ENCODE peak calls at places on chromosomes 12 and 14, in ten cellular contexts. H, R, J, N, O, S, W, G, B and Y are unnamed samples.

GRCh38 chr14:97410667-97411286 is 613.6 kb downstream of the VRK1 start:
- DNase-seq in H (no peak), R (no peak), J (no peak), N (no peak), O (no peak), S (peak), W (no peak), G (no peak), B (no peak), Y (no peak)

GRCh38 chr12:121162985-121163384 is 30.3 kb downstream of the P2RX7 start:
- DNase-seq in H (no peak), R (no peak), J (no peak), N (no peak), O (no peak), S (no peak), W (no peak), G (no peak), B (no peak), Y (no peak)

GRCh38 chr14:74518221-74518620 is 24.7 kb downstream of the ISCA2 start:
- DNase-seq in H (peak), R (no peak), J (no peak), N (no peak), O (no peak), S (no peak), W (no peak), G (no peak), B (no peak), Y (no peak)

GRCh38 chr14:105437723-105438500 is 18.3 kb downstream of the MTA1 start:
- DNase-seq in H (no peak), R (no peak), J (no peak), N (no peak), O (no peak), S (no peak), W (no peak), G (no peak), B (no peak), Y (no peak)

GRCh38 chr12:56461235-56462159 is 6.9 kb upstream of the SPRYD4 start:
- DNase-seq in H (peak), R (no peak), J (no peak), N (peak), O (peak), S (no peak), W (peak), G (peak), B (peak), Y (no peak)

GRCh38 chr14:92929689-92930608 is 7.0 kb downstream of the CHGA start:
- DNase-seq in H (no peak), R (no peak), J (no peak), N (no peak), O (no peak), S (no peak), W (no peak), G (no peak), B (no peak), Y (no peak)

GRCh38 chr14:95818581-95818980 is 58.1 kb upstream of the TUNAR start:
- DNase-seq in H (no peak), R (no peak), J (no peak), N (no peak), O (no peak), S (no peak), W (no peak), G (no peak), B (no peak), Y (no peak)

GRCh38 chr12:59823535-59823934 is 227.7 kb downstream of the SLC16A7 start:
- DNase-seq in H (no peak), R (no peak), J (no peak), N (peak), O (peak), S (no peak), W (peak), G (no peak), B (no peak), Y (no peak)

GRCh38 chr14:51596473-51596870 is 55.2 kb upstream of the FRMD6 start:
- DNase-seq in H (no peak), R (peak), J (peak), N (no peak), O (no peak), S (no peak), W (no peak), G (no peak), B (no peak), Y (no peak)

GRCh38 chr12:96285158-96285557 is 91.0 kb downstream of the ELK3 start:
- DNase-seq in H (no peak), R (no peak), J (no peak), N (no peak), O (no peak), S (no peak), W (no peak), G (no peak), B (no peak), Y (peak)

GRCh38 chr14:65164068-65164824 is 61.9 kb upstream of the MAX start:
- DNase-seq in H (peak), R (peak), J (peak), N (peak), O (peak), S (peak), W (peak), G (peak), B (peak), Y (peak)

GRCh38 chr12:54861927-54862326 is 7.6 kb downstream of the MUCL1 start:
- DNase-seq in H (no peak), R (no peak), J (no peak), N (no peak), O (no peak), S (no peak), W (no peak), G (no peak), B (no peak), Y (no peak)

GRCh38 chr12:94603434-94604068 is 46.8 kb downstream of the TMCC3 start:
- DNase-seq in H (peak), R (peak), J (peak), N (peak), O (peak), S (peak), W (no peak), G (peak), B (no peak), Y (no peak)

GRCh38 chr14:34453226-34453625 is 8.8 kb downstream of the SPTSSA start:
- DNase-seq in H (no peak), R (no peak), J (no peak), N (no peak), O (no peak), S (peak), W (no peak), G (no peak), B (no peak), Y (no peak)

GRCh38 chr12:125744201-125744600 is 679.0 kb downstream of the AACS start:
- DNase-seq in H (no peak), R (no peak), J (no peak), N (no peak), O (no peak), S (no peak), W (no peak), G (no peak), B (no peak), Y (no peak)

GRCh38 chr12:10189653-10190052 is 10.8 kb downstream of the TMEM52B start:
- DNase-seq in H (peak), R (no peak), J (no peak), N (no peak), O (no peak), S (peak), W (peak), G (no peak), B (no peak), Y (no peak)

GRCh38 chr12:4505381-4505986 is 33.2 kb upstream of the RAD51AP1 start:
- DNase-seq in H (no peak), R (no peak), J (no peak), N (peak), O (peak), S (no peak), W (peak), G (no peak), B (no peak), Y (no peak)

GRCh38 chr14:76887196-76887595 is 61.0 kb downstream of the LRRC74A start:
- DNase-seq in H (no peak), R (no peak), J (no peak), N (peak), O (peak), S (no peak), W (peak), G (no peak), B (no peak), Y (no peak)

GRCh38 chr14:51523243-51523642 is 128.5 kb upstream of the FRMD6 start:
- DNase-seq in H (no peak), R (no peak), J (no peak), N (no peak), O (no peak), S (no peak), W (no peak), G (no peak), B (no peak), Y (no peak)

GRCh38 chr12:11731455-11731854 is 82.0 kb downstream of the ETV6 start:
- DNase-seq in H (peak), R (no peak), J (no peak), N (peak), O (peak), S (no peak), W (peak), G (peak), B (peak), Y (peak)

GRCh38 chr14:75456069-75457023 is 28.5 kb downstream of the JDP2 start:
- DNase-seq in H (peak), R (no peak), J (no peak), N (no peak), O (no peak), S (no peak), W (no peak), G (no peak), B (no peak), Y (no peak)

GRCh38 chr12:57726884-57727757 is 11.4 kb downstream of the AGAP2 start:
- DNase-seq in H (peak), R (no peak), J (no peak), N (no peak), O (no peak), S (peak), W (no peak), G (peak), B (no peak), Y (peak)

GRCh38 chr12:74539765-74540526 is 2.3 kb downstream of the ATXN7L3B start:
- DNase-seq in H (no peak), R (no peak), J (no peak), N (no peak), O (no peak), S (no peak), W (no peak), G (no peak), B (no peak), Y (no peak)

GRCh38 chr12:95721320-95721719 is 69.2 kb downstream of the NTN4 start:
- DNase-seq in H (peak), R (no peak), J (no peak), N (no peak), O (peak), S (peak), W (peak), G (peak), B (peak), Y (no peak)

GRCh38 chr12:51270847-51271518 is 768 bp upstream of the SMAGP start:
- DNase-seq in H (peak), R (no peak), J (no peak), N (peak), O (peak), S (peak), W (peak), G (peak), B (peak), Y (peak)

GRCh38 chr14:60565211-60565610 is 56.3 kb downstream of the SIX6 start:
- DNase-seq in H (peak), R (no peak), J (no peak), N (peak), O (no peak), S (no peak), W (peak), G (peak), B (no peak), Y (peak)

GRCh38 chr14:52119030-52119429 is 50.2 kb upstream of the NID2 start:
- DNase-seq in H (no peak), R (no peak), J (no peak), N (no peak), O (no peak), S (no peak), W (no peak), G (no peak), B (no peak), Y (no peak)

GRCh38 chr12:93636708-93637107 is 40.5 kb upstream of the CRADD start:
- DNase-seq in H (no peak), R (no peak), J (no peak), N (no peak), O (no peak), S (no peak), W (no peak), G (no peak), B (no peak), Y (no peak)